ENCODE peak calls at places on chromosomes 7 and 10, in ten cellular contexts. D is hepatocyte; Q is astrocyte; N is GM23248; V is naive thymus-derived CD4-positive, alpha-beta T cell; T is A549; B is SJSA1; A is thyroid gland; R is right atrium auricular region; S is SK-N-SH. W is an unnamed sample. For H3K9me3, the result is how much of the 10 kb centered on the place peaks cover.

GRCh38 chr10:8316284-8316683 is 261.8 kb downstream of the GATA3 start:
- DNase-seq in D (no peak), Q (no peak), N (no peak), V (no peak), T (no peak), B (no peak), A (no peak), R (no peak), S (no peak), W (no peak)

GRCh38 chr7:136114966-136115762 is 138.0 kb upstream of the MTPN start:
- DNase-seq in D (peak), Q (peak), N (peak), V (peak), T (peak), B (peak), A (peak), R (no peak), S (peak), W (no peak)

GRCh38 chr10:76150886-76151288 is 719.5 kb downstream of the LRMDA start:
- DNase-seq in D (no peak), Q (no peak), N (no peak), V (no peak), T (no peak), B (no peak), A (no peak), R (no peak), S (no peak), W (no peak)

GRCh38 chr10:125137601-125138438 is 22.5 kb downstream of the CTBP2 start:
- DNase-seq in D (peak), Q (no peak), N (no peak), V (no peak), T (no peak), B (no peak), A (peak), R (no peak), S (no peak), W (no peak)

GRCh38 chr10:110758898-110759297 is 112.8 kb upstream of the PDCD4 start:
- DNase-seq in D (no peak), Q (peak), N (peak), V (no peak), T (no peak), B (peak), A (no peak), R (no peak), S (no peak), W (no peak)

GRCh38 chr7:84697506-84697905 is 489.4 kb downstream of the SEMA3D start:
- DNase-seq in D (no peak), Q (peak), N (peak), V (no peak), T (peak), B (no peak), A (no peak), R (no peak), S (no peak), W (no peak)

GRCh38 chr10:93030409-93030808 is 30.2 kb upstream of the CYP26C1 start:
- DNase-seq in D (peak), Q (peak), N (peak), V (no peak), T (peak), B (peak), A (no peak), R (no peak), S (no peak), W (no peak)

GRCh38 chr7:121099572-121099971 is 111.1 kb downstream of the CPED1 start:
- DNase-seq in D (no peak), Q (no peak), N (no peak), V (no peak), T (no peak), B (no peak), A (no peak), R (no peak), S (no peak), W (no peak)

GRCh38 chr7:417973-418601 is 101.6 kb downstream of the PDGFA start:
- DNase-seq in D (no peak), Q (no peak), N (no peak), V (no peak), T (no peak), B (no peak), A (no peak), R (no peak), S (no peak), W (no peak)

GRCh38 chr10:110651044-110651958 is 7.2 kb downstream of the RBM20 start:
- DNase-seq in D (no peak), Q (peak), N (peak), V (no peak), T (no peak), B (peak), A (peak), R (no peak), S (peak), W (no peak)

GRCh38 chr7:662576-662975 is 63.9 kb upstream of the DNAAF5 start:
- DNase-seq in D (no peak), Q (no peak), N (no peak), V (no peak), T (no peak), B (no peak), A (no peak), R (no peak), S (no peak), W (no peak)

GRCh38 chr7:23106801-23107713 is 1.5 kb downstream of the KLHL7 start:
- DNase-seq in D (peak), Q (no peak), N (peak), V (no peak), T (no peak), B (peak), A (no peak), R (no peak), S (no peak), W (no peak)

GRCh38 chr7:55148992-55149391 is 130.2 kb downstream of the EGFR start:
- DNase-seq in D (no peak), Q (no peak), N (peak), V (no peak), T (no peak), B (no peak), A (no peak), R (no peak), S (no peak), W (no peak)

GRCh38 chr7:113636727-113637421 is 281.9 kb downstream of the PPP1R3A start:
- DNase-seq in D (no peak), Q (peak), N (peak), V (no peak), T (no peak), B (no peak), A (no peak), R (no peak), S (no peak), W (no peak)

GRCh38 chr7:106629521-106629920 is 31.4 kb downstream of the CCDC71L start:
- DNase-seq in D (no peak), Q (peak), N (peak), V (no peak), T (no peak), B (peak), A (no peak), R (no peak), S (no peak), W (no peak)

GRCh38 chr7:103445228-103446020 is 583 bp downstream of the SLC26A5 start:
- DNase-seq in D (peak), Q (no peak), N (peak), V (no peak), T (no peak), B (peak), A (peak), R (no peak), S (peak), W (no peak)

GRCh38 chr7:11458736-11459483 is 373.1 kb downstream of the THSD7A start:
- DNase-seq in D (no peak), Q (peak), N (peak), V (no peak), T (peak), B (peak), A (no peak), R (no peak), S (no peak), W (no peak)

GRCh38 chr7:34034728-34035127 is 129.4 kb downstream of the BMPER start:
- DNase-seq in D (no peak), Q (no peak), N (no peak), V (no peak), T (no peak), B (no peak), A (no peak), R (no peak), S (no peak), W (no peak)

GRCh38 chr7:132764762-132765161 is 188.5 kb upstream of the PLXNA4 start:
- DNase-seq in D (no peak), Q (no peak), N (no peak), V (no peak), T (no peak), B (no peak), A (no peak), R (no peak), S (no peak), W (no peak)

GRCh38 chr10:98570764-98571163 is 124.0 kb upstream of the HPS1 start:
- DNase-seq in D (no peak), Q (no peak), N (no peak), V (no peak), T (no peak), B (no peak), A (no peak), R (no peak), S (no peak), W (no peak)

GRCh38 chr7:377069-378040 is 87.4 kb downstream of the FOXL3 start:
- DNase-seq in D (no peak), Q (no peak), N (no peak), V (peak), T (no peak), B (no peak), A (peak), R (no peak), S (peak), W (no peak)

GRCh38 chr7:139773372-139773771 is 4.4 kb downstream of the HIPK2 start:
- DNase-seq in D (no peak), Q (no peak), N (no peak), V (no peak), T (no peak), B (no peak), A (no peak), R (no peak), S (no peak), W (no peak)

GRCh38 chr7:45685619-45686240 is 111.6 kb downstream of the ADCY1 start:
- DNase-seq in D (no peak), Q (no peak), N (no peak), V (peak), T (no peak), B (no peak), A (no peak), R (peak), S (no peak), W (peak)

GRCh38 chr10:127402596-127403409 is 146.3 kb upstream of the NPS start:
- DNase-seq in D (no peak), Q (no peak), N (no peak), V (no peak), T (no peak), B (no peak), A (no peak), R (no peak), S (no peak), W (no peak)

GRCh38 chr7:47571355-47572100 is 10.4 kb downstream of the TNS3 start:
- DNase-seq in D (peak), Q (peak), N (peak), V (no peak), T (peak), B (peak), A (peak), R (peak), S (peak), W (no peak)

GRCh38 chr10:98404571-98405396 is 10.2 kb downstream of the PYROXD2 start:
- DNase-seq in D (no peak), Q (peak), N (peak), V (no peak), T (peak), B (peak), A (no peak), R (no peak), S (no peak), W (no peak)

GRCh38 chr7:78924581-78924980 is 528.9 kb downstream of the MAGI2 start:
- DNase-seq in D (peak), Q (peak), N (peak), V (no peak), T (peak), B (no peak), A (no peak), R (no peak), S (no peak), W (no peak)

GRCh38 chr10:61904711-61905445 is 3.4 kb downstream of the ARID5B start:
- DNase-seq in D (peak), Q (peak), N (peak), V (peak), T (peak), B (peak), A (no peak), R (peak), S (peak), W (no peak)

GRCh38 chr7:44587843-44588711 is 6.0 kb upstream of the TMED4 start:
- DNase-seq in D (peak), Q (peak), N (peak), V (no peak), T (peak), B (peak), A (peak), R (no peak), S (peak), W (no peak)

GRCh38 chr10:131901181-131901829 is 497 bp downstream of the PPP2R2D start:
- DNase-seq in D (peak), Q (no peak), N (peak), V (peak), T (no peak), B (peak), A (peak), R (no peak), S (peak), W (no peak)

GRCh38 chr10:11831520-11831951 is 8.4 kb downstream of the PROSER2 start:
- DNase-seq in D (peak), Q (no peak), N (no peak), V (no peak), T (no peak), B (no peak), A (no peak), R (no peak), S (no peak), W (no peak)

DNA sequence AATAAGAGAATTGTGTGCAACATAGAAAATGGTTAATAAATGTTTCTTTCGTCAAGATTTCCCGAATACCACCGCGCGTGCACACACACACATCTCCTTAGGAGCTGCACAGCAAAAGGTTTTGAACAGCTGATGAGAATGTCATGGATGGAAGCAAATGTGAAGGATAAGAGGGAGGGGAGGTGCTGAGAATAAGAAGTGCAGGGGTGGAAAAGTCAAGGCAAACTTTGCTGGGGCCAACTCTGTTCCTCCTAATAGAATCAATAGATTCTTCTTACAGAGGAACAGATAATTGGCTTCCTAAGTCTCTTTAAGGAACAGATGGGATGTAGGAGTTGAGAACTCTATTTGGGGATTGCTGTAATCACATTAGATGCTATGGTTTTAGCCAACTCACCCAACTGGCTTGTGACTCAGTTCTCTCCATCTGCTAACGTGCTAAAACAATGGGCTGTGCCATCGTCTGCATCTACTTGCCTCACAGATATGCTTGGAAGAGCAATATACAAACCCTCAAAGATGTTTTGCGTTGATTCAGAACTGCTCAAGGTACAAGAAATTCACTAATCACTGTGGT is 408.2 kb upstream of the CELF2 start:
- DNase-seq in D (no peak), Q (no peak), N (no peak), V (no peak), T (no peak), B (no peak), A (no peak), R (no peak), S (no peak), W (no peak)
- H3K9me3 ChIP-seq in D (under half), Q (under half), N (under half), V (under half), T (under half), B (under half), A (under half), R (under half), S (under half), W (under half)

GRCh38 chr10:103673616-103674015 is 180.1 kb downstream of the NEURL1 start:
- DNase-seq in D (no peak), Q (no peak), N (no peak), V (no peak), T (no peak), B (no peak), A (no peak), R (no peak), S (no peak), W (no peak)
- H3K9me3 ChIP-seq in D (under half), Q (under half), N (under half), V (under half), T (under half), B (under half), A (under half), R (under half), S (under half), W (under half)

GRCh38 chr7:157633465-157634185 is 296.8 kb downstream of the DNAJB6 start:
- DNase-seq in D (no peak), Q (no peak), N (no peak), V (no peak), T (no peak), B (no peak), A (no peak), R (no peak), S (no peak), W (no peak)
- H3K9me3 ChIP-seq in D (under half), Q (under half), N (under half), V (under half), T (under half), B (under half), A (under half), R (under half), S (under half), W (under half)

GRCh38 chr10:86018735-86019058 is 347.9 kb downstream of the GRID1 start:
- DNase-seq in D (no peak), Q (no peak), N (no peak), V (no peak), T (no peak), B (no peak), A (no peak), R (no peak), S (no peak), W (no peak)

GRCh38 chr10:86017841-86018734 is 348.5 kb downstream of the GRID1 start:
- DNase-seq in D (no peak), Q (no peak), N (no peak), V (no peak), T (no peak), B (no peak), A (no peak), R (no peak), S (no peak), W (no peak)

GRCh38 chr10:86019141-86019540 is 347.5 kb downstream of the GRID1 start:
- DNase-seq in D (no peak), Q (no peak), N (no peak), V (no peak), T (no peak), B (no peak), A (no peak), R (no peak), S (no peak), W (no peak)

GRCh38 chr10:86022906-86023305 is 343.7 kb downstream of the GRID1 start:
- DNase-seq in D (no peak), Q (no peak), N (no peak), V (no peak), T (no peak), B (no peak), A (no peak), R (no peak), S (no peak), W (peak)

GRCh38 chr10:86020139-86020538 is 346.5 kb downstream of the GRID1 start:
- DNase-seq in D (no peak), Q (no peak), N (no peak), V (no peak), T (no peak), B (no peak), A (no peak), R (no peak), S (no peak), W (no peak)
- H3K9me3 ChIP-seq in D (under half), Q (under half), N (under half), V (under half), T (under half), B (under half), A (under half), R (under half), S (under half), W (under half)

DNA sequence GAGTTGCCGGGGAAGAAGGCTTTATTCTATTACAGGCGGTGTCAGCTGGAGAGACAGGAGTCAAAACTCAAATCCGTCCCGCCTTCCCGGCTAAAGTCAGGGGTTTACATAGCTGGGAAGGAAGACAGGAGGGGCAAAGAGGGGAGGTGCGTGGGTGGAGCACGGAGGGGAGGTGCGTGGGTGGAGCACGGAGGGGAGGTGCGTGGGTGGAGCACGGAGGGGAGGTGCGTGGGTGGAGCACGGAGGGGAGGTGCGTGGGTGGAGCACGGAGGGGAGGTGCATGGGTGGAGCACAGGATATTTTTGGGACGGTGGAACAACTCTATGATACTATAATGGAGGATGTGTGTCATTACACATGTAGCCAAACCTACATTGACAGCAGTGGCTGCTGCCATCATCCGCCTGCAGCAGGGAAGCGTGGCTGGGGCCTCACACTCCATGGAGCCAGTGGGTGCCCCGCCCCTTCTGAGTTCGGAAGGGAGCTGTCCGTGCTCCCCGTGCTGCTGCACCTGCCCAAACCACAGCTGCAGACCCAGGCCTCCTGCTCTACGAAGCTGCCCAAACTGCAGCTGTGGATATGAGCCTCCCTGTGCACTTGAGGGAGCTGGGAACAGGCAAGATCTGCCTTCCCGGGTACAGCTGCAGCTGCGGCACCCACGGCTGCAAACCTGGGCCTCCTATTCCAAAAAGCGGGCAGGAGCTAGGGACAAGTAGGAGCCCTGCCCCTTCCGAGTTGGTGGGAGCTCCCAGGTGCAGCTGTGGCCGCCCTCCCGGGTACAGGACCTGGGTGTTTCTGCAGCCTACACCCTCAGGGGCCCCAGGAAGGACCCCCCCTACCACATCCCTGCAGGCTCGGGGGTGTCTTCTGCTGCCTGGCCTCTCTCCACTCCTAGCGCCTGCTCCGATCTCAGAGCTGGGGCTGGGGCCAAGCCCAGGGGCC is 119.4 kb downstream of the DYNC2I1 start:
- DNase-seq in D (no peak), Q (no peak), N (no peak), V (peak), T (no peak), B (no peak), A (no peak), R (no peak), S (no peak), W (no peak)
- H3K9me3 ChIP-seq in D (under half), Q (under half), N (under half), V (under half), T (under half), B (under half), A (under half), R (under half), S (under half), W (under half)

DNA sequence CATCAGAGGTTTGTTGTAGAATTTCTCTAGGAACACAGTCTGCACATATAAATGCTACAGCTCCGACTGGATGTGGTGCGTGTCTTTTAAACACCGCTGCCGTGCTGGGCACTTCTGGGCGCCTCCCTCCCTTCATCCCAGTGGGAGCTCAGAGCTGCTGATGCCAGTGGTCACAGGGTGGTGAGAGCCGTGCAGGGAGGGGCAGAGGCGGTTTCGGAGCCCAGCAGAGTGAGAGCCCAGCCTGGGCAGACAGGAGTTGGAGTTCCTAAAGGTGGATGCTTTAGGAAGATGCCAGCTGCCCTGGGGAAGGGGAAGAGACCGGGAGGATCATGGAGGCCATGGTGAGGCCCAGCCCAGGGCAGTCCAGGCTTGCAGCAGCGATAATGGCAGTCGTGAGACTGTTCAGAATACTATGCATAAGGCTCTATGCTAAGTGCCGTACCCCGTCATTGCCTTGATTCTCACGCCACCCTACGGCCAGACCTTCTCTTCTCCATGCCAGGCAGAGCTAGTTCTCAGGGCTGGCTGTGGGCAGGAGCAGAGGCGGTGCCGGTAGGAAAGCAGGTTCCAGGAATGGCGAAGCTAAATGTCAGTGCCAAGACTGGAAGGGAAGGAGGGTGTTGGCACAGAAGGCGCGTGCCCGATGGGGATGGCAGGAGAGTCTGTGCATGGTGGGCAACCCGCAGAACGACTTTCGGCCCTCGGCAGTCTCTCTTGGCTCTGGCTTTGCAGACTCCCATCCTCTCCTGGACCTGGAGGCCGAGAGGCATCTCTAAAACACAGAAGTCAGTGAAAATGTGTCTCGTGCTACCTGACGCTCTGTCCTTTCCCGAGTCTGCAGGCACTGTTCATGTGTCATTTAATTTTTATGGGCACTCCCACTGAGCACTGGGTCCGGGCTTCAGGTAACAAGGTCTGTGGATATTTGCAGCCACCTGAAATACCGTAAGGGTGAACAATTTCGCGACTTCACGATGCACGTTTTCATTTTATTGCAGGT is 96.5 kb downstream of the GLRX3 start:
- DNase-seq in D (no peak), Q (no peak), N (no peak), V (no peak), T (no peak), B (no peak), A (no peak), R (no peak), S (no peak), W (peak)
- H3K9me3 ChIP-seq in D (under half), Q (under half), N (under half), V (under half), T (under half), B (under half), A (under half), R (under half), S (under half), W (under half)

W was measured in vagina.